ENCODE peak calls at places on chromosomes 12 and 14, in ten cellular contexts. V is heart right ventricle; F is CD8-positive, alpha-beta T cell; Y is transverse colon; A is esophagus squamous epithelium; M is Panc1; X is heart left ventricle; C is small intestine; U is cardiac muscle cell; O is tibial nerve. H is an unnamed sample.

GRCh38 chr14:68468437-68469207 is 324.2 kb downstream of the ZFP36L1 start:
- DNase-seq in C (peak; percentile 55), A (no peak), M (no peak), F (peak; percentile 13), X (no peak), V (no peak), O (no peak), U (peak; percentile 67), Y (no peak), H (peak; percentile 66)

GRCh38 chr14:104389326-104390220 is 190.0 kb upstream of the C14orf180 start:
- DNase-seq in C (no peak), X (peak; percentile 5), U (no peak), Y (no peak), O (no peak), F (no peak), A (no peak), M (no peak), V (no peak), H (no peak)

GRCh38 chr14:102939820-102940561 is 17.5 kb downstream of the AMN start:
- DNase-seq in O (no peak), V (no peak), Y (peak; percentile 73), X (no peak), U (no peak), C (peak; percentile 68), A (no peak), M (no peak), F (no peak), H (no peak)

GRCh38 chr12:121709478-121709890 is 3.1 kb upstream of the TMEM120B start:
- DNase-seq in O (no peak), Y (no peak), C (no peak), M (no peak), F (no peak), V (no peak), X (no peak), A (no peak), U (peak; percentile 27), H (peak; percentile 57)

GRCh38 chr12:3204716-3205617 is 127.8 kb downstream of the TSPAN9 start:
- DNase-seq in Y (no peak), C (no peak), F (no peak), O (no peak), M (no peak), U (no peak), V (no peak), A (no peak), X (no peak), H (no peak)

GRCh38 chr12:67919406-67919805 is 69.8 kb upstream of the IFNG-AS1 start:
- DNase-seq in X (no peak), A (no peak), C (no peak), Y (no peak), F (no peak), O (no peak), M (no peak), V (no peak), U (no peak), H (no peak)

GRCh38 chr12:51752490-51752889 is 96.0 kb downstream of the FIGNL2 start:
- DNase-seq in A (no peak), Y (peak; percentile 27), C (no peak), M (no peak), F (no peak), O (peak; percentile 30), U (peak; percentile 91), V (peak; percentile 56), X (peak; percentile 64), H (peak; percentile 64)

GRCh38 chr14:27242874-27243273 is 645.0 kb upstream of the NOVA1 start:
- DNase-seq in U (no peak), O (no peak), V (no peak), X (no peak), Y (no peak), M (no peak), C (no peak), A (no peak), F (no peak), H (no peak)

GRCh38 chr12:75481013-75481705 is 604 bp downstream of the GLIPR1 start:
- DNase-seq in F (no peak), U (peak; percentile 59), M (no peak), Y (no peak), C (no peak), X (no peak), A (no peak), O (no peak), V (no peak), H (no peak)

GRCh38 chr12:64010069-64010686 is 165.7 kb downstream of the SRGAP1 start:
- DNase-seq in U (peak; percentile 35), V (no peak), A (no peak), C (no peak), Y (no peak), O (no peak), X (no peak), M (peak; percentile 30), F (no peak), H (no peak)

GRCh38 chr12:21500786-21501257 is 613 bp downstream of the RECQL start:
- DNase-seq in F (no peak), V (no peak), O (no peak), X (no peak), Y (no peak), U (no peak), A (no peak), M (no peak), C (no peak), H (no peak)
- H3K4me1 ChIP-seq in F (peaks cover 35% of the 10 kb centered on the region), V (peaks cover 60% of the 10 kb centered on the region), O (peaks cover 58% of the 10 kb centered on the region), X (peaks cover 55% of the 10 kb centered on the region), Y (peaks cover 34% of the 10 kb centered on the region), U (peaks cover 16% of the 10 kb centered on the region), A (peaks cover 59% of the 10 kb centered on the region), M (peaks cover 14% of the 10 kb centered on the region), C (peaks cover 14% of the 10 kb centered on the region), H (peaks cover 15% of the 10 kb centered on the region)

GRCh38 chr12:132330549-132330881 is 1.1 kb upstream of the GALNT9 start:
- DNase-seq in M (no peak), U (no peak), V (no peak), X (no peak), F (no peak), O (no peak), C (no peak), Y (no peak), A (no peak), H (no peak)
- H3K4me1 ChIP-seq in M (peaks cover 10% of the 10 kb centered on the region), U (no peaks in the 10 kb centered on the region), V (no peaks in the 10 kb centered on the region), X (peaks cover 12% of the 10 kb centered on the region), F (peaks cover 14% of the 10 kb centered on the region), O (peaks cover 24% of the 10 kb centered on the region), C (no peaks in the 10 kb centered on the region), Y (peaks cover 27% of the 10 kb centered on the region), A (peaks cover 35% of the 10 kb centered on the region), H (no peaks in the 10 kb centered on the region)

GRCh38 chr12:4289334-4289878 is 15.8 kb downstream of the CCND2 start:
- DNase-seq in A (no peak), M (no peak), U (no peak), V (no peak), F (no peak), Y (no peak), X (no peak), C (no peak), O (no peak), H (no peak)

GRCh38 chr12:4288296-4289019 is 14.9 kb downstream of the CCND2 start:
- DNase-seq in Y (no peak), O (no peak), C (no peak), A (no peak), F (no peak), M (no peak), X (no peak), U (no peak), V (no peak), H (no peak)

GRCh38 chr12:4292266-4293063 is 18.9 kb downstream of the CCND2 start:
- DNase-seq in V (no peak), M (no peak), U (no peak), O (no peak), Y (no peak), C (no peak), F (no peak), A (no peak), X (no peak), H (no peak)

GRCh38 chr12:4287325-4288290 is 14.0 kb downstream of the CCND2 start:
- DNase-seq in O (no peak), Y (no peak), V (no peak), X (no peak), M (no peak), A (no peak), U (no peak), C (peak; percentile 77), F (no peak), H (no peak)

DNA sequence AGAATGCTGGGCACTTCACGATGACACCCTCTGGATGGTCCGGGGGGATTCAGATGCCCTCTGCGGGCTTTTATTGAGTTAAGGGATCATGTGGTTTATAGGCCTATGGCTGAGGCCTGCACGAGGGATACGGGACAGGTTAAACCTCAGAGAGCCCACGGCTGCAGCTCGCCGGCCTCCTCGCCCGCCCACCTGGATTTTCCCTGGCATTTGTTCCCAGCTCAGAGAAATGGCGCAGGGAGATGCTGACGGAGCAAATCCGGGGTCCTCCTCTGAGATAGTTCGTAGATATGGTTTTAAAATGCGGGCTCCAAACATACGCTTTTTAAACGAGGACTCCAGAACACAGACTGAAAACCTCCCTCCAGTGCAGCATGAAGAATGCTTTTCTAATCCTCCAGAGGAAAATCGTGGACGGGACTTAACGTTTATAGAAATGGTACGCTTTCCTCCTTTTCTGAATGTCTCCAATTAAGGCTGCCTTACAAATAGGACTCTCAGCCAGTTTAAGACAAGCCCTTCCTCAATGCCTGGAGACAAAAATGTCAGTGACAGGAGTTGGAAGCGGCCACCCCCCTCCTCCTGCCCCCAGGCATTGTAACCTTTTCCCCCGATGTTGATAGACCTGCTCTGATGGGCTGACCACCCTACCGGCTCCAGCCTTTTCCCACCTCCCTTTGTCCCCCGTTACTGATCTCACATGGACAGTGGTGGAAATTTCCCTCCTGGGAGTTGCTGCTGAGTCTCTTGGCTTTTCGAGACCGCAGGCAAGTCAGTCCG is 16.6 kb downstream of the CCND2 start:
- DNase-seq in U (no peak), O (no peak), M (no peak), A (no peak), Y (no peak), F (no peak), C (no peak), V (no peak), X (no peak), H (no peak)
- H3K4me1 ChIP-seq in U (peaks cover 23% of the 10 kb centered on the region), O (peaks cover 86% of the 10 kb centered on the region), M (no peaks in the 10 kb centered on the region), A (peaks cover 79% of the 10 kb centered on the region), Y (peaks cover 75% of the 10 kb centered on the region), F (peaks cover 69% of the 10 kb centered on the region), C (peaks cover 10% of the 10 kb centered on the region), V (peaks cover 93% of the 10 kb centered on the region), X (peaks cover 83% of the 10 kb centered on the region), H (peaks cover 3% of the 10 kb centered on the region)

GRCh38 chr12:6605425-6606330 is 1.5 kb downstream of the CHD4 start:
- DNase-seq in X (no peak), F (peak; percentile 36), A (no peak), Y (no peak), U (peak; percentile 25), V (no peak), O (no peak), C (peak; percentile 38), M (no peak), H (no peak)

GRCh38 chr12:6606331-6607131 is 648 bp downstream of the CHD4 start:
- DNase-seq in V (peak; percentile 78), A (peak; percentile 9), X (peak; percentile 85), Y (peak; percentile 72), M (no peak), U (peak; percentile 50), O (peak; percentile 43), F (peak; percentile 53), C (peak; percentile 50), H (peak; percentile 78)

GRCh38 chr12:6607751-6608591 is 792 bp upstream of the CHD4 start:
- DNase-seq in X (peak; percentile 68), M (no peak), U (peak; percentile 66), Y (peak; percentile 76), F (peak; percentile 38), V (no peak), O (no peak), A (no peak), C (peak; percentile 68), H (peak; percentile 82)

GRCh38 chr12:6612247-6612646 is 5.1 kb upstream of the CHD4 start:
- DNase-seq in A (no peak), M (no peak), C (no peak), Y (no peak), X (no peak), F (peak; percentile 30), U (no peak), V (no peak), O (no peak), H (no peak)

GRCh38 chr12:6608592-6609311 is 1.6 kb upstream of the CHD4 start:
- DNase-seq in U (peak; percentile 38), V (no peak), O (no peak), M (no peak), C (no peak), Y (no peak), A (no peak), X (peak; percentile 52), F (no peak), H (no peak)
- H3K4me1 ChIP-seq in U (peaks cover 49% of the 10 kb centered on the region), V (peaks cover 58% of the 10 kb centered on the region), O (peaks cover 56% of the 10 kb centered on the region), M (peaks cover 21% of the 10 kb centered on the region), C (peaks cover 23% of the 10 kb centered on the region), Y (peaks cover 55% of the 10 kb centered on the region), A (peaks cover 61% of the 10 kb centered on the region), X (peaks cover 50% of the 10 kb centered on the region), F (peaks cover 61% of the 10 kb centered on the region), H (peaks cover 38% of the 10 kb centered on the region)